ENCODE peak calls at places on chromosomes 13 and 19, in ten cellular contexts. G, Z, E, A, D, R, T, O, F and B are unnamed samples.

GRCh38 chr13:27375686-27376326 is 48.6 kb upstream of the GTF3A start:
- DNase-seq in A (peak), F (peak), Z (peak), E (peak), D (no peak), R (peak), G (no peak), T (no peak), O (peak), B (peak)

GRCh38 chr13:24141333-24141910 is 19.1 kb upstream of the SPATA13 start:
- DNase-seq in D (no peak), G (no peak), A (no peak), E (no peak), F (no peak), T (no peak), Z (no peak), O (no peak), R (no peak), B (no peak)

GRCh38 chr13:68923995-68924394 is 1183.6 kb upstream of the ATXN8OS start:
- DNase-seq in G (no peak), D (no peak), E (no peak), O (no peak), R (no peak), F (no peak), A (no peak), T (no peak), Z (no peak), B (no peak)

GRCh38 chr19:12543855-12544254 is 7.4 kb downstream of the ZNF564 start:
- DNase-seq in T (no peak), G (no peak), R (peak), D (no peak), Z (no peak), A (no peak), O (no peak), E (no peak), F (no peak), B (no peak)

GRCh38 chr19:711224-711623 is 2.5 kb downstream of the PALM start:
- DNase-seq in Z (no peak), R (no peak), O (no peak), F (no peak), T (no peak), E (no peak), D (no peak), G (no peak), A (no peak), B (no peak)

GRCh38 chr13:46866150-46866549 is 30.7 kb downstream of the HTR2A start:
- DNase-seq in T (peak), O (no peak), F (no peak), G (no peak), D (no peak), E (peak), R (peak), Z (peak), A (no peak), B (peak)

GRCh38 chr19:45448887-45449299 is 18.9 kb upstream of the FOSB start:
- DNase-seq in F (no peak), O (no peak), R (peak), A (no peak), E (no peak), D (no peak), Z (no peak), G (no peak), T (no peak), B (no peak)

GRCh38 chr13:92807343-92807742 is 419.3 kb upstream of the GPC6 start:
- DNase-seq in Z (no peak), T (no peak), E (no peak), G (peak), D (no peak), R (peak), O (no peak), F (no peak), A (no peak), B (no peak)

GRCh38 chr19:17091758-17092333 is 16.3 kb downstream of the MYO9B start:
- DNase-seq in F (peak), G (no peak), E (peak), R (no peak), O (no peak), D (no peak), A (peak), Z (no peak), T (no peak), B (no peak)

GRCh38 chr19:29708553-29709439 is 6.3 kb downstream of the C19orf12 start:
- DNase-seq in A (peak), E (peak), Z (no peak), R (peak), D (no peak), F (peak), G (no peak), O (no peak), T (no peak), B (no peak)

DNA sequence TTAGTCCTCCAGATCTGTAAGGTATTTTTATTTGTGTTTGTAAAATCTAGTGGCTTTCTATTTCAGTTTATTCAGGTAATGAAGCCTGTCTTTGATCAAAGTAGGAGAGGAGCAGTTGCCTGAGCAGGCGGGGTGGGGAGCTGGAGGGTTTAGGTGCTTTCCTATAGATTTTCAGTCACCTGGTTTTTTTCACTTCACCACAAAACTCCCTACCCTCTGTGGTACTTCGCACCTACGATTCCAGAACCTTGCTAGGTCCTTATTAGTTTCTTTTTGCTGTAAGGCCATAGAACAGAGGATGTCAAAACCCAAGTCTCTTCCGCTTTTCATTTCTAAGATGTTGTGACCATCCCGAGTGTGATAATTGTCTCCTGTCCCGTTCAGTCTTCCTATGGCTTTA is 26.6 kb downstream of the SLAIN1 start:
- DNase-seq in R (no peak), F (no peak), O (no peak), G (no peak), D (no peak), E (no peak), Z (no peak), A (no peak), T (no peak), B (peak)
- H3K4me3 ChIP-seq in R (no peak), F (no peak), O (no peak), G (no peak), D (no peak), E (no peak), Z (no peak), A (no peak), T (no peak), B (no peak)

DNA sequence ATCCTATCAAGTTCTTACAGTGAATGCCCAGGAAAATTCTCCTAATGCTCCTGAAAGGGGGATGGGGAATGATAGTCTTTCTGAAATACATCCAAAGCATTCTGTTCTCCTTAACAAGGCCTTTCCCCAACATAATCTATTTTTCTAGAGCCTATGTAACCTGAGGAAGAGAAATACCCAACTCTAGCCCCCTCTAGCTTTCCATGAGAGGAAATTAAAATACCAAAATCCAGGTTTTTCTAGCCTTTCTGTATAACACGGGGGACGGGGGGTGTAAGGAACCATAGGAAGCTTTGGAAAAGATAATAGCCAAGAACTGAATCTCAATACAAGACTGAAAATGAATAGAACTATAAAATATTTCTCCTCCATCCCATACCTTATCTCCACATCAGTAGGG is 815.9 kb downstream of the SLITRK6 start:
- DNase-seq in E (no peak), D (no peak), F (no peak), T (no peak), A (no peak), R (no peak), O (no peak), Z (no peak), G (no peak), B (no peak)
- TF ChIP-seq CTCF in E (no peak), D (no peak), F (no peak), T (no peak), A (no peak), R (no peak), O (no peak), Z (peak), G (no peak), B (no peak)

DNA sequence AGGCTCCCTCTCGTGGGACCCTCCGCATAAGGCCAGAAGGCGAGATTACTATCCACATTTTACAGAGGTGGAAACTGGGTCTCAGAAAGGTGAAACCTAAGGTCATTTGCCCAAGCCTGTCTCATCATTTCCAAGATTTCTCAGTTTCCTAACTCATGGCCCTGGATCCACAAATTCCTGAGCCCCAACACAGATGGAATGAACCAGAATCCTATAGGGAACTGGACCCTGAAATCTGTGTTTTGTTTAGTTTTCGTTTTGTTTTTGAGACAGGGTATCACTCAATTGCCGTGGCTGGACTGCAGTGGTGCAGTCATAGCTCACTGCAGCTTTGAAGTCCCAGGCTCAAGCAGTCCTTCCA is 563 bp upstream of the GNG7 start:
- DNase-seq in R (no peak), T (no peak), F (no peak), G (no peak), E (no peak), D (no peak), Z (no peak), A (no peak), O (no peak), B (no peak)
- H3K4me3 ChIP-seq in R (no peak), T (no peak), F (no peak), G (peak), E (no peak), D (peak), Z (peak), A (peak), O (no peak), B (peak)

GRCh38 chr19:31270897-31271568 is 78.2 kb downstream of the TSHZ3 start:
- DNase-seq in R (peak), O (no peak), T (peak), E (no peak), D (no peak), A (no peak), Z (no peak), F (no peak), G (no peak), B (no peak)

GRCh38 chr19:31268751-31269150 is 80.5 kb downstream of the TSHZ3 start:
- DNase-seq in D (no peak), O (no peak), A (no peak), E (no peak), G (no peak), R (no peak), Z (no peak), F (no peak), T (no peak), B (no peak)

GRCh38 chr19:31272707-31273106 is 76.5 kb downstream of the TSHZ3 start:
- DNase-seq in T (no peak), D (no peak), F (no peak), R (no peak), E (no peak), Z (no peak), O (no peak), A (no peak), G (no peak), B (no peak)

GRCh38 chr19:31269425-31270127 is 79.7 kb downstream of the TSHZ3 start:
- DNase-seq in G (no peak), E (no peak), R (no peak), O (no peak), Z (no peak), F (no peak), A (no peak), T (no peak), D (no peak), B (no peak)

GRCh38 chr19:31271569-31271911 is 77.7 kb downstream of the TSHZ3 start:
- DNase-seq in A (no peak), T (no peak), Z (no peak), F (no peak), G (no peak), D (no peak), R (peak), O (no peak), E (no peak), B (no peak)
- TF ChIP-seq CTCF in A (no peak), T (no peak), Z (no peak), F (no peak), G (no peak), D (no peak), R (no peak), O (no peak), E (no peak), B (no peak)

DNA sequence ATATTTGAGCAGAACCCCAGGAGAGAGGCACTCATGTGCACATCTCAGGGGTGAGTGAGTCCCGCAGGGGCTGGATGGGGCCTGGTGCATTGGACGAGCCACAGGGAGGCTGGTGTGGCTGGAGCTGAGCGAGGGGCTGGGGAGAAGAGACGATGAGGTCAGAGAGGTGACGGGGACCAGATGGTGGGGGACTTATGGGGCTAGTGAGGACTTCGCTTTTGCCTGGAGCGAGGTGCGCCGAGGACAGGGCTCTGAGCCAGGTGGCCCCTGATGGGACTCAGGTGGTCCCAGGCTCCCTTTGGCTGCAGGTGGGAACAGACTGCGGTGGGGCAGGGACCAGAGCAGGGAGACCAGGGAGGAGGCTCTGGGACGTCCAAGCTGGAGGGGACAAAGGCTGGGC is 6.9 kb upstream of the FXYD3 start:
- DNase-seq in Z (no peak), R (no peak), E (no peak), T (no peak), D (no peak), A (no peak), O (no peak), F (no peak), G (no peak), B (no peak)
- H3K4me3 ChIP-seq in Z (no peak), R (no peak), E (no peak), T (no peak), D (no peak), A (no peak), O (no peak), F (no peak), G (no peak), B (no peak)

GRCh38 chr13:48975926-48976676 is 389 bp downstream of the FNDC3A start:
- DNase-seq in A (peak), G (no peak), Z (peak), E (peak), O (peak), T (peak), D (peak), F (peak), R (peak), B (peak)
- TF ChIP-seq CTCF in A (no peak), G (no peak), Z (peak), E (no peak), O (no peak), T (no peak), D (no peak), F (peak), R (no peak), B (peak)